ENCODE peak calls at places on chromosomes 2 and 18, in five cellular contexts. H, A, K, W and L are unnamed samples.

GRCh38 chr2:201432551-201433388 is 18.5 kb downstream of the TRAK2 start:
- DNase-seq in H (no peak), A (no peak), K (no peak), W (peak), L (no peak)

GRCh38 chr2:18245375-18245774 is 315.1 kb downstream of the RDH14 start:
- DNase-seq in H (no peak), A (no peak), K (no peak), W (no peak), L (no peak)

GRCh38 chr18:46035701-46036680 is 36.1 kb downstream of the PSTPIP2 start:
- DNase-seq in H (no peak), A (no peak), K (no peak), W (no peak), L (no peak)

GRCh38 chr2:217074576-217075224 is 214.8 kb upstream of the TNP1 start:
- DNase-seq in H (no peak), A (no peak), K (no peak), W (no peak), L (no peak)

GRCh38 chr18:54119524-54120019 is 104.9 kb downstream of the MBD2 start:
- DNase-seq in H (no peak), A (peak), K (peak), W (peak), L (no peak)

GRCh38 chr18:59867337-59868104 is 32.3 kb upstream of the PMAIP1 start:
- DNase-seq in H (no peak), A (no peak), K (no peak), W (no peak), L (no peak)

GRCh38 chr2:231922311-231922710 is 3.9 kb downstream of the NPPC start:
- DNase-seq in H (no peak), A (no peak), K (no peak), W (no peak), L (peak)

GRCh38 chr2:224847961-224848850 is 132.0 kb upstream of the CCDC195 start:
- DNase-seq in H (no peak), A (no peak), K (peak), W (peak), L (no peak)

GRCh38 chr2:20496069-20496468 is 49.2 kb downstream of the RHOB start:
- DNase-seq in H (no peak), A (no peak), K (no peak), W (no peak), L (peak)

GRCh38 chr2:217932661-217933325 is 70.0 kb downstream of the TNS1 start:
- DNase-seq in H (no peak), A (peak), K (no peak), W (peak), L (no peak)

GRCh38 chr2:181036848-181037603 is 56.6 kb downstream of the UBE2E3 start:
- DNase-seq in H (no peak), A (no peak), K (no peak), W (no peak), L (no peak)

GRCh38 chr2:28356095-28356911 is 36.4 kb upstream of the FOSL2 start:
- DNase-seq in H (peak), A (peak), K (no peak), W (peak), L (peak)

GRCh38 chr2:118979177-118979861 is 37.3 kb downstream of the MARCO start:
- DNase-seq in H (no peak), A (no peak), K (no peak), W (no peak), L (no peak)

GRCh38 chr2:158359846-158360245 is 96.7 kb downstream of the CCDC148 start:
- DNase-seq in H (no peak), A (peak), K (no peak), W (no peak), L (no peak)

GRCh38 chr18:8890957-8891464 is 185.7 kb downstream of the MTCL1 start:
- DNase-seq in H (no peak), A (peak), K (no peak), W (no peak), L (no peak)

GRCh38 chr2:9380702-9381628 is 42.4 kb downstream of the ITGB1BP1 start:
- DNase-seq in H (no peak), A (no peak), K (no peak), W (no peak), L (peak)

GRCh38 chr2:84223191-84223590 is 235.9 kb downstream of the SUCLG1 start:
- DNase-seq in H (no peak), A (no peak), K (no peak), W (no peak), L (no peak)